ENCODE peak calls at places on chromosome 12, in seven cellular contexts. F is GM18507; T is pons; V is T follicular helper cell; H is hypothalamus; N is NCI-H1436 treated with DMSO at 0.1 percent for 48 hours; A is CD8-positive, alpha-beta T cell. B is an unnamed sample.
A peak's percentile ranks its signal among the peaks of the same experiment; 100 is the strongest.

GRCh38 chr12:53051058-53051880 is 1.4 kb downstream of the TNS2 start:
- DNase-seq in F (no peak), T (peak; percentile 98), V (no peak), H (peak; percentile 84), N (no peak), A (no peak), B (peak; percentile 66)

GRCh38 chr12:54936736-54937135 is 47.8 kb downstream of the TESPA1 start:
- DNase-seq in F (no peak), T (no peak), V (no peak), H (no peak), N (no peak), A (no peak), B (peak; percentile 81)

GRCh38 chr12:92560713-92561542 is 141.9 kb upstream of the PLEKHG7 start:
- DNase-seq in F (no peak), T (no peak), V (no peak), H (no peak), N (no peak), A (no peak), B (no peak)

GRCh38 chr12:113826805-113827204 is 139.3 kb downstream of the RBM19 start:
- DNase-seq in F (no peak), T (no peak), V (no peak), H (no peak), N (no peak), A (no peak), B (no peak)

GRCh38 chr12:4164591-4165558 is 108.7 kb upstream of the CCND2 start:
- DNase-seq in F (peak; percentile 44), T (no peak), V (peak; percentile 21), H (no peak), N (no peak), A (peak; percentile 34), B (peak; percentile 83)

GRCh38 chr12:12586879-12587675 is 24.4 kb upstream of the DUSP16 start:
- DNase-seq in F (no peak), T (no peak), V (no peak), H (no peak), N (no peak), A (no peak), B (peak; percentile 91)

GRCh38 chr12:7637641-7638040 is 28.1 kb downstream of the APOBEC1 start:
- DNase-seq in F (no peak), T (no peak), V (no peak), H (no peak), N (no peak), A (no peak), B (no peak)

GRCh38 chr12:119740835-119741234 is 72.9 kb downstream of the PRKAB1 start:
- DNase-seq in F (no peak), T (no peak), V (no peak), H (no peak), N (no peak), A (no peak), B (no peak)

GRCh38 chr12:25438638-25439037 is 114.4 kb downstream of the LMNTD1 start:
- DNase-seq in F (no peak), T (no peak), V (no peak), H (no peak), N (no peak), A (no peak), B (no peak)

GRCh38 chr12:132173135-132174014 is 29.1 kb downstream of the NOC4L start:
- DNase-seq in F (no peak), T (no peak), V (no peak), H (no peak), N (no peak), A (no peak), B (no peak)

GRCh38 chr12:6974180-6974579 is 3.5 kb downstream of the EMG1 start:
- DNase-seq in F (no peak), T (no peak), V (no peak), H (no peak), N (no peak), A (no peak), B (no peak)